ENCODE peak calls at places on chromosomes 3 and 15, in seven cellular contexts. O, R, X, H, C, D and J are unnamed samples.
A peak's percentile ranks its signal among the peaks of the same experiment; 100 is the strongest.

GRCh38 chr3:191085091-191085490 is 114.0 kb upstream of the OSTN start:
- DNase-seq in O (no peak), R (no peak), X (no peak), H (no peak), C (no peak), D (no peak), J (no peak)

GRCh38 chr3:42652611-42653302 is 740 bp upstream of the ZBTB47 start:
- DNase-seq in O (peak; percentile 85), R (peak; percentile 81), X (peak; percentile 30), H (peak; percentile 62), C (no peak), D (no peak), J (no peak)

GRCh38 chr3:183193762-183194701 is 31.5 kb upstream of the LAMP3 start:
- DNase-seq in O (no peak), R (no peak), X (no peak), H (no peak), C (no peak), D (no peak), J (no peak)

GRCh38 chr3:46374755-46375154 is 4.0 kb downstream of the CCR5 start:
- DNase-seq in O (no peak), R (no peak), X (no peak), H (no peak), C (no peak), D (no peak), J (no peak)

GRCh38 chr3:146493221-146493620 is 23.9 kb upstream of the PLSCR2 start:
- DNase-seq in O (no peak), R (no peak), X (no peak), H (no peak), C (no peak), D (no peak), J (no peak)

GRCh38 chr3:190012314-190012782 is 108.3 kb downstream of the P3H2 start:
- DNase-seq in O (no peak), R (no peak), X (no peak), H (no peak), C (no peak), D (peak; percentile 77), J (peak; percentile 83)

GRCh38 chr15:90087454-90088154 is 14.7 kb downstream of the IDH2 start:
- DNase-seq in O (no peak), R (no peak), X (no peak), H (peak; percentile 81), C (peak; percentile 79), D (peak; percentile 58), J (no peak)

GRCh38 chr3:172869356-172869755 is 118.8 kb downstream of the ECT2 start:
- DNase-seq in O (no peak), R (no peak), X (no peak), H (no peak), C (no peak), D (no peak), J (no peak)

GRCh38 chr3:45957606-45958005 is 14.3 kb downstream of the CXCR6 start:
- DNase-seq in O (no peak), R (no peak), X (no peak), H (no peak), C (no peak), D (no peak), J (no peak)

GRCh38 chr15:70466895-70467529 is 296.3 kb downstream of the UACA start:
- DNase-seq in O (peak; percentile 75), R (peak; percentile 69), X (no peak), H (peak; percentile 49), C (no peak), D (peak; percentile 70), J (no peak)

GRCh38 chr3:107347717-107348116 is 29.5 kb upstream of the CCDC54 start:
- DNase-seq in O (no peak), R (no peak), X (no peak), H (no peak), C (no peak), D (no peak), J (no peak)

GRCh38 chr15:80778964-80779657 is at the start of gene CEMIP:
- DNase-seq in O (peak; percentile 85), R (peak; percentile 82), X (peak; percentile 76), H (peak; percentile 74), C (peak; percentile 96), D (peak; percentile 90), J (no peak)

GRCh38 chr3:38720465-38720864 is 71.0 kb upstream of the SCN5A start:
- DNase-seq in O (no peak), R (no peak), X (no peak), H (no peak), C (peak; percentile 25), D (no peak), J (no peak)

GRCh38 chr15:25658560-25658959 is 204.6 kb downstream of the ATP10A start:
- DNase-seq in O (no peak), R (no peak), X (no peak), H (no peak), C (peak; percentile 75), D (no peak), J (no peak)

GRCh38 chr15:36458406-36458805 is 121.0 kb upstream of the CDIN1 start:
- DNase-seq in O (no peak), R (no peak), X (no peak), H (no peak), C (no peak), D (peak; percentile 6), J (no peak)

GRCh38 chr3:134369231-134369741 is 5.0 kb downstream of the AMOTL2 start:
- DNase-seq in O (peak; percentile 62), R (no peak), X (no peak), H (no peak), C (no peak), D (no peak), J (no peak)

GRCh38 chr3:179452166-179452544 is 885 bp upstream of the GNB4 start:
- DNase-seq in O (no peak), R (no peak), X (no peak), H (no peak), C (no peak), D (peak; percentile 38), J (no peak)

GRCh38 chr3:192207239-192207638 is 520.1 kb downstream of the FGF12 start:
- DNase-seq in O (no peak), R (no peak), X (no peak), H (no peak), C (no peak), D (no peak), J (no peak)

GRCh38 chr3:23116041-23116440 is 87.1 kb upstream of the UBE2E2 start:
- DNase-seq in O (no peak), R (no peak), X (no peak), H (no peak), C (no peak), D (no peak), J (no peak)

GRCh38 chr15:66651913-66652642 is 50.0 kb upstream of the SMAD6 start:
- DNase-seq in O (no peak), R (peak; percentile 53), X (no peak), H (no peak), C (no peak), D (no peak), J (no peak)

GRCh38 chr15:77038312-77039216 is 32.3 kb downstream of the TSPAN3 start:
- DNase-seq in O (no peak), R (no peak), X (no peak), H (no peak), C (no peak), D (no peak), J (no peak)
- TF ChIP-seq POLR2AphosphoS5 in O (no peak), R (no peak), X (no peak), H (no peak), C (no peak), D (no peak), J (no peak)

DNA sequence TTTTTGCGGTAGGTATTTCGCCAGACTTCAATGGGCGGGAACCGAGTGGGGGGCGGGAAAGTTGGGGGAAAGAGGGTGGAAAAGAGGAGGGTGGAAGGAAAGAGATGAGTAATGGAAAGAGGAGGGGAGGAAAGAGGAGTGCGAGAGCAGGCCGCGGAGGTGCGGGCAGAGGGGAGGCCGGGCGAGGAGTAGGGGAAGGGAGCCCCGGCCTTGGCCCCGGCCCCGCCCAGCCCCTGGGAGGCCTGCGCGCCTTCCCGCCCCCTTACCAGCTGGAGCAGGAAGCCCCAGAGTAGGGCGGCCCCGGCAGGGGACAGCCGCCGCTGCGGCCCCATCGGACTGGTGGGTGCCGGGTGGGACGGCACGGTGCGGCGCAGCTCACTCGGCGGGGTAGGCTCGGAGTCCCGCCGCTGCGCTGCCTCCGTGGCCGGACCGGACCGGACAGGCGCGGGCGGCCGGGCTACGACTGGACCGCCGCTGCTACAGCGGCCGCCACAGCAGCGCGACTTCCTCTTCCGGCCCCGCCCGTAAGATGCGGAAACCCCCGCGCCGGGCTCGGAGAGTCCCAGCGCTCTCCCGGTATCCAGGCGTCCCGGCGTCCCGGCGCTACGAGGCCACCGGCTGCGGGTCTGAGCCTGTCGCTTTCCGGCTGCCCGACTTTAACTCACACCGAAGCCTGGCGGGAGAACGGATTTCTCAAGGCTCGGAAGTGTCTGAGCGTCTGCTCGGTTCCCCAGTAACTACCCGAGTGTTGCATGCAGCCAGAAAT is at the start of gene SPPL2A:
- DNase-seq in O (peak; percentile 91), R (peak; percentile 81), X (peak; percentile 89), H (peak; percentile 97), C (peak; percentile 96), D (peak; percentile 88), J (no peak)
- TF ChIP-seq POLR2AphosphoS5 in O (peak; percentile 88), R (peak; percentile 92), X (peak; percentile 92), H (peak; percentile 77), C (peak; percentile 89), D (peak; percentile 78), J (peak; percentile 97)

DNA sequence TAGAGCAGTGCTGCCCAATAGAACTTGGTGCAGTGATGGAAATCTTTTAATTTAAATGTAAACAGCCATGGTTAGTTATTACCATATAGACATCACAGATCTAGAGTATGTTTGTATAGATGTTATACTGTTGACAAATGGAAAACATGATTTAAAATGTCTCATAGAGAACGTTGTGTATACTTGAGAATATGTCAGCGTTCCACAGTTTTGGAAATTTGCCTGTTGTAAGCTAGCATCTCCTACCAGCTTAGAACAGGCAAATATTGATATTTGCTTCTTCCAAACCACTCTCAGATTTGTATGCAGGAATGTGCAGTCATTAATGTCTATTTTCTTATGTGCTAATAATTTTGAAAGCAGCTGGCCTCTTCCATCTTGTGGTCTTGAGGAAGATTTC is 8.4 kb upstream of the LXN start:
- DNase-seq in O (no peak), R (no peak), X (no peak), H (no peak), C (no peak), D (no peak), J (no peak)
- TF ChIP-seq POLR2AphosphoS5 in O (no peak), R (no peak), X (no peak), H (no peak), C (no peak), D (no peak), J (no peak)

DNA sequence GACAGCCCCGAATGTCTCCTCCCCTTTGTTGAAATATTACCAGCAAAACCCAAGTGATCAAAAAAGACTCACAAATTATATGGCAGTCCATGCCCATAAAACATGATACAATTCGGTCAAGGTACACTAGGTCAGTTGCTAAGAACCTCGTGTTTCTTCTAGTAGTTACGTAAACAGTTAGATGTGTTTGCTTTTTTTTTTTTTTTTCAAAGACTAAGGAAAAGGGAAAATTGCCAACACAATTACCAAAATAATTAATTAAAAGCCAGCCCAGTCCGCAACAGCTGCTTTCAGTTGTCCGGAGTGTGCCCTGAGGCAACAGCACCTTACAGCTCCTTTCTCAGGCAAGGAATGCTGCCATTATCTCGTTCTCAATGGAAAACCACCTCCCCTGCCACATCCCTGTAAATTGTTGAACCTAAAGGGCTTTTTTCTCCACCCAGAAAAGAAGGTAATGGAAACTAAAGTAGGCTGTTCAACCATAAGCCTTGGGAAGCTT is 129.2 kb upstream of the TSC22D2 start:
- DNase-seq in O (no peak), R (no peak), X (no peak), H (no peak), C (no peak), D (peak; percentile 35), J (no peak)
- TF ChIP-seq POLR2AphosphoS5 in O (no peak), R (no peak), X (no peak), H (no peak), C (no peak), D (no peak), J (no peak)